ENCODE peak calls at places on chromosomes 7 and 10, in five cellular contexts. Y is HepG2, U is GM23338, A is breast epithelium, E is prostate gland. B is an unnamed sample.

GRCh38 chr7:39642896-39643295 is 19.5 kb downstream of the RALA start:
- DNase-seq in Y (no peak), U (no peak), A (no peak), E (no peak), B (no peak)

GRCh38 chr10:126842836-126843235 is 62.4 kb upstream of the DOCK1 start:
- DNase-seq in Y (no peak), U (peak), A (no peak), E (no peak), B (no peak)

GRCh38 chr10:80136134-80136571 is 3.6 kb downstream of the PLAC9 start:
- DNase-seq in Y (no peak), U (peak), A (no peak), E (no peak), B (no peak)

GRCh38 chr10:60894816-60895215 is 49.2 kb downstream of the RHOBTB1 start:
- DNase-seq in Y (peak), U (no peak), A (no peak), E (no peak), B (no peak)

GRCh38 chr7:69412331-69413146 is 185.7 kb upstream of the AUTS2 start:
- DNase-seq in Y (peak), U (no peak), A (peak), E (no peak), B (peak)

GRCh38 chr7:143434660-143435059 is 8.6 kb upstream of the TAS2R60 start:
- DNase-seq in Y (no peak), U (no peak), A (peak), E (peak), B (no peak)

GRCh38 chr7:22855049-22855392 is 32.4 kb upstream of the TOMM7 start:
- DNase-seq in Y (no peak), U (no peak), A (no peak), E (no peak), B (no peak)

GRCh38 chr10:33893502-33893901 is 559.0 kb upstream of the NRP1 start:
- DNase-seq in Y (no peak), U (no peak), A (no peak), E (no peak), B (no peak)

GRCh38 chr10:91551856-91552255 is 81.0 kb downstream of the PPP1R3C start:
- DNase-seq in Y (peak), U (peak), A (no peak), E (no peak), B (no peak)

GRCh38 chr7:45064047-45064725 is 24.6 kb downstream of the NACAD start:
- DNase-seq in Y (no peak), U (no peak), A (peak), E (no peak), B (no peak)

GRCh38 chr7:114784756-114785155 is 137.1 kb upstream of the MDFIC start:
- DNase-seq in Y (no peak), U (no peak), A (no peak), E (no peak), B (no peak)

GRCh38 chr10:21888959-21889358 is 114.6 kb downstream of the DNAJC1 start:
- DNase-seq in Y (no peak), U (no peak), A (no peak), E (no peak), B (no peak)

GRCh38 chr10:89668391-89669180 is 23.5 kb upstream of the PANK1 start:
- DNase-seq in Y (peak), U (no peak), A (no peak), E (no peak), B (no peak)

GRCh38 chr10:129707406-129708388 is 240.7 kb downstream of the MGMT start:
- DNase-seq in Y (no peak), U (no peak), A (no peak), E (peak), B (no peak)

GRCh38 chr10:33070101-33070500 is 112.1 kb upstream of the ITGB1 start:
- DNase-seq in Y (no peak), U (no peak), A (no peak), E (no peak), B (no peak)

GRCh38 chr7:40833541-40834234 is 698.9 kb downstream of the SUGCT start:
- DNase-seq in Y (no peak), U (no peak), A (no peak), E (no peak), B (no peak)

GRCh38 chr7:31815796-31816195 is 128.8 kb downstream of the PPP1R17 start:
- DNase-seq in Y (no peak), U (no peak), A (no peak), E (no peak), B (no peak)

GRCh38 chr10:96516337-96516736 is 2.6 kb upstream of the TLL2 start:
- DNase-seq in Y (no peak), U (no peak), A (no peak), E (no peak), B (no peak)

GRCh38 chr10:13759167-13759566 is 172.4 kb downstream of the PRPF18 start:
- DNase-seq in Y (no peak), U (peak), A (no peak), E (no peak), B (no peak)

GRCh38 chr10:70551971-70552422 is 50.5 kb downstream of the PRF1 start:
- DNase-seq in Y (peak), U (no peak), A (no peak), E (no peak), B (no peak)

GRCh38 chr7:36979810-36980248 is 255.5 kb upstream of the AOAH start:
- DNase-seq in Y (no peak), U (no peak), A (no peak), E (no peak), B (no peak)

GRCh38 chr10:7593905-7594304 is 72.9 kb downstream of the ITIH5 start:
- DNase-seq in Y (no peak), U (no peak), A (no peak), E (no peak), B (no peak)
- TF ChIP-seq POLR2AphosphoS5 in Y (no peak), U (no peak), A (no peak), E (peak), B (no peak)

GRCh38 chr7:158006841-158007696 is 580.6 kb downstream of the PTPRN2 start:
- DNase-seq in Y (no peak), U (no peak), A (no peak), E (no peak), B (no peak)
- TF ChIP-seq POLR2AphosphoS5 in Y (no peak), U (no peak), A (no peak), E (no peak), B (no peak)

DNA sequence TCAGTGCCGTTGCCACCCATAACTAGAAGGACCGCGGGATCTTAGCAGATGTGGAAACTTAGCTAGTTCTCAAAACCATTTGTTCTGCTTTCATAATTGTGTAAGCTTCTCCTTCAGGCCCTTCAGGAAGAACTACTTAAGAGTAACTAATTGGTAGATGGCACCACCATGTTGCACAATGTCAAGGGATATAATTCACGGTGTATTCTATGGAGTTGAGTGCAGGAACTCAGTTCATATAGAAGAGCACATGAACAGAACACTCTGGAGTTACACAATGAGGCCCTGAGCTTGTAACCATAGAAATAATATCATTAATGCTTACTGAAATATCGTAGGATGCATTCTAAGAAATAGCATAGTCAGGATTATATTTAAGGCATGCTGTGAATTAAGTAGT is 126.5 kb upstream of the GAD2 start:
- DNase-seq in Y (no peak), U (no peak), A (no peak), E (no peak), B (no peak)
- TF ChIP-seq POLR2AphosphoS5 in Y (no peak), U (no peak), A (no peak), E (no peak), B (no peak)

DNA sequence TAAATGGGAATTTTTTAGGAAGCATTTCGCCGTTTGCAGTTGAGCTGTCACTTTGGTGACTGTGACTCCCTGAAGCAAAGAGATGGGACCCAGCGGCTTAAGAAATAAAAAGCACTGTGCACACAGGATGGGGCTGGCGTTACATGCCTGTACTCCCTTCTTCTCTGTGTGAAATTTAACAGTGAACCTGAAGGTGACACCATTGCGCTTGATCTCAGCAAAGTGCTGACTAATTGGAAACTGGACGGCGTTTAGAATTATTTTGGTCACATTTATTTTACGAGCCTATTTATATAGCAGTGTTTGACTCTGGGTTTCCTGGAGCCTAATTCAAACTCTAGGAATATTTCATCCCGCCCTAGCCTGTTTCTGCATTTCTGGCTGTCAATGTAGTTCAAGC is 146.2 kb downstream of the PAXIP1 start:
- DNase-seq in Y (no peak), U (no peak), A (no peak), E (no peak), B (no peak)
- TF ChIP-seq POLR2AphosphoS5 in Y (no peak), U (no peak), A (no peak), E (no peak), B (no peak)

GRCh38 chr10:12376211-12376610 is 26.9 kb downstream of the CAMK1D start:
- DNase-seq in Y (no peak), U (no peak), A (no peak), E (no peak), B (no peak)

GRCh38 chr10:12372846-12373245 is 23.5 kb downstream of the CAMK1D start:
- DNase-seq in Y (no peak), U (no peak), A (no peak), E (no peak), B (no peak)

GRCh38 chr10:12377891-12378290 is 28.5 kb downstream of the CAMK1D start:
- DNase-seq in Y (no peak), U (no peak), A (no peak), E (no peak), B (no peak)

GRCh38 chr10:12369982-12370381 is 20.6 kb downstream of the CAMK1D start:
- DNase-seq in Y (no peak), U (no peak), A (no peak), E (no peak), B (no peak)

GRCh38 chr10:12375076-12375504 is 25.7 kb downstream of the CAMK1D start:
- DNase-seq in Y (no peak), U (no peak), A (no peak), E (no peak), B (no peak)
- TF ChIP-seq POLR2AphosphoS5 in Y (no peak), U (no peak), A (no peak), E (no peak), B (no peak)

GRCh38 chr7:155069992-155070827 is at the start of gene HTR5A:
- DNase-seq in Y (peak), U (peak), A (peak), E (peak), B (peak)
- TF ChIP-seq POLR2AphosphoS5 in Y (no peak), U (no peak), A (no peak), E (peak), B (no peak)

DNA sequence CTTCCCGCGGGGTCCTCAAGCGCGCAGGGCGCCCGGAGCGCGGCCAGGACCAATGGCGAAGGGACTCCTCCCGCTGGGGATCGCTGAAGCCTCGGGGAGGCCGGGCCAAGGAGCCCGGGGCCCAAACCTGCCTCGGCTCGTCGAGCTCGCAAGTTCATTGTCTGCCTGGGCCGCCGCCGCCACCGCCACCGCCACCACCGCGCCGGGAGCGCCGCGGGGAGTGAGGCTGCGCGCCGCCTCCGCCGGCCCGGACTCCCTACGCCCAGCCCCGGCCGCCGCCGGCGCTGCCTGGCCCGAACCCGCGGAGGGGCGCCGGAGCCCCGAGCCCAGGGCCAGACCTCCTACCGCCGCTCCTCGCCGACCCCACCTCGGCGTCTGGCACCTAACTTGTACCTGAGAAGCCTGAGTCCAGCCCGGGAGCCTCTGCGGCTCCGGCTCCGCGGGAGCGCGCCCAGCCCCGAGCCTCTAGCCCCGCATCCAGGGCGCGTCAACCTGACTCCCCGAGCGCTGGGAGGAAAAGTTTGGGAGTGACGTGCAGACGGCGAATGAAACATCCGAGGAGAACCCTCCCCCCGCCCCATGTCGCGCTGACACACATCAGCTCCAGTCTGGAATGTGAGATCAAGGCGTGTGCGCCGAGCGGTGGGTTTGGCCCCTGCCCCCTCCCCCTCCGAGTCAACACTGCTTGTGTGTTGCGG is at the start of gene CHST15:
- DNase-seq in Y (peak), U (peak), A (peak), E (peak), B (peak)
- TF ChIP-seq POLR2AphosphoS5 in Y (peak), U (no peak), A (peak), E (peak), B (no peak)

DNA sequence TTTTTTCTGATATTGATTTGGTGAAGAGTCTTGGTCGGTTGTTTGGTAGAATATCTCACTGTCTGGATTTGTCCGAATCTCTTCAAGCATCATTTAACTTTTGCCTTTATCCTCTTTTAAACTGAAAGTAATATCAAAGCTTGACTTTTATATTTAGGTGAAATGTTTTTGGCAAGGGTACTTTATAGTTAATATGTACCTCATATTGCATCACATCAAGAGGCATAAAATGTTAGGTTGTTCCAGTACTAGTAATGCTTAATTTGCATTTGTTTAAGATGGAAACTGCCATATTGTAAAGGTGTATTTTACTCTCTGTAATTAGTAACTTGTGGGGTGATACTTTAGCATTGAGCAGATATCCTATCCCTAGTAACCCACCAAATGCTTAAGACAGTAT is 17.1 kb upstream of the DDX21 start:
- DNase-seq in Y (no peak), U (no peak), A (no peak), E (no peak), B (no peak)
- TF ChIP-seq POLR2AphosphoS5 in Y (no peak), U (no peak), A (no peak), E (no peak), B (no peak)

GRCh38 chr7:92836489-92837213 is at the start of gene CDK6:
- DNase-seq in Y (peak), U (peak), A (peak), E (peak), B (peak)
- TF ChIP-seq POLR2AphosphoS5 in Y (peak), U (no peak), A (no peak), E (no peak), B (no peak)

GRCh38 chr7:91443862-91444261 is 179.6 kb downstream of the FZD1 start:
- DNase-seq in Y (no peak), U (no peak), A (no peak), E (no peak), B (no peak)

DNA sequence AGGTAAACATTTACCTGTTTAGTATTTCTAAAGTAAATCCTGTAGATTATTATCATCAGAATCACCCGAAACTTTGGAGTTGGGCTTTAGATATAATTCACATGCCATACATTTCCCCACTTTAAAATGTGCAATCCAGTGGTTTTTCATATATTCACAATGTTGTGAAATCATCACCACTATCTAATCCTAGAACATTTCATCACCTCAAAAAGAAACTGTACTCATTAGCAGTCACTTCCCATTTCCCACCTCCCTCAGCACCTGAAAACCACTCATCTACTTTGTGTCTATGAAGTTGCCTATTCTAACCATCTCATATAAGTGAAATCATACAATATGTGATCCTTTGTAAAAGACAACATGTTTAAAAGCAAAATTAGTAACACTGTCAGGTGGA is 182.6 kb downstream of the FZD1 start:
- DNase-seq in Y (no peak), U (no peak), A (no peak), E (no peak), B (no peak)
- TF ChIP-seq POLR2AphosphoS5 in Y (no peak), U (no peak), A (no peak), E (no peak), B (no peak)